ENCODE peak calls at places on chromosomes 16 and 17, in five cellular contexts. T is progenitor cell of endocrine pancreas, Z is spleen, S is gastrocnemius medialis, H is HFFc6. O is an unnamed sample.

GRCh38 chr17:1002771-1003555 is 6.0 kb downstream of the TIMM22 start:
- DNase-seq in T (no peak), Z (no peak), S (no peak), H (peak), O (no peak)

GRCh38 chr17:69669441-69670178 is 255.1 kb downstream of the MAP2K6 start:
- DNase-seq in T (no peak), Z (no peak), S (no peak), H (no peak), O (no peak)

GRCh38 chr16:4683255-4684029 is 9.9 kb upstream of the NUDT16L1 start:
- DNase-seq in T (no peak), Z (no peak), S (peak), H (no peak), O (no peak)

GRCh38 chr16:68936729-68937631 is 93.6 kb downstream of the TANGO6 start:
- DNase-seq in T (no peak), Z (no peak), S (no peak), H (peak), O (peak)

GRCh38 chr16:49773534-49774486 is 82.1 kb downstream of the ZNF423 start:
- DNase-seq in T (no peak), Z (no peak), S (no peak), H (no peak), O (no peak)

GRCh38 chr17:15381707-15382106 is 40.3 kb upstream of the TEKT3 start:
- DNase-seq in T (no peak), Z (no peak), S (no peak), H (no peak), O (peak)

GRCh38 chr17:83144421-83145357 is 65.3 kb downstream of the METRNL start:
- DNase-seq in T (no peak), Z (no peak), S (peak), H (no peak), O (no peak)

GRCh38 chr17:71764507-71764906 is 356.3 kb upstream of the SOX9 start:
- DNase-seq in T (peak), Z (no peak), S (no peak), H (no peak), O (peak)

GRCh38 chr16:56614549-56614991 is 6.2 kb downstream of the MT2A start:
- DNase-seq in T (no peak), Z (no peak), S (no peak), H (peak), O (peak)

GRCh38 chr16:17476414-17477259 is 5.9 kb upstream of the XYLT1 start:
- DNase-seq in T (peak), Z (peak), S (no peak), H (peak), O (peak)

GRCh38 chr16:16934660-16935059 is 536.1 kb downstream of the XYLT1 start:
- DNase-seq in T (no peak), Z (no peak), S (no peak), H (no peak), O (no peak)

GRCh38 chr16:3174618-3175148 is 13.3 kb upstream of the OR1F1 start:
- DNase-seq in T (no peak), Z (peak), S (no peak), H (no peak), O (no peak)

GRCh38 chr17:17810374-17811248 is 26.2 kb downstream of the SREBF1 start:
- DNase-seq in T (no peak), Z (no peak), S (no peak), H (no peak), O (no peak)

GRCh38 chr17:72587773-72588511 is 467.1 kb downstream of the SOX9 start:
- DNase-seq in T (no peak), Z (no peak), S (no peak), H (no peak), O (peak)

GRCh38 chr17:45276031-45276430 is 14.1 kb upstream of the SPATA32 start:
- DNase-seq in T (no peak), Z (no peak), S (peak), H (no peak), O (no peak)

GRCh38 chr16:27232875-27233605 is 29.7 kb downstream of the KDM8 start:
- DNase-seq in T (no peak), Z (peak), S (no peak), H (no peak), O (no peak)

GRCh38 chr17:1713878-1714487 is 3.8 kb upstream of the TLCD2 start:
- DNase-seq in T (peak), Z (no peak), S (peak), H (peak), O (peak)

GRCh38 chr16:11913425-11914079 is 2.2 kb downstream of the GSPT1 start:
- DNase-seq in T (no peak), Z (no peak), S (no peak), H (peak), O (peak)

GRCh38 chr16:53893731-53894435 is 189.9 kb downstream of the FTO start:
- DNase-seq in T (no peak), Z (no peak), S (peak), H (peak), O (peak)

GRCh38 chr17:3986270-3986938 is 22.2 kb upstream of the ATP2A3 start:
- DNase-seq in T (no peak), Z (peak), S (no peak), H (no peak), O (no peak)

GRCh38 chr16:53159781-53160436 is 105.1 kb downstream of the CHD9 start:
- DNase-seq in T (no peak), Z (no peak), S (no peak), H (peak), O (peak)

GRCh38 chr17:59863607-59864006 is 29.1 kb downstream of the TUBD1 start:
- DNase-seq in T (no peak), Z (no peak), S (no peak), H (no peak), O (no peak)

DNA sequence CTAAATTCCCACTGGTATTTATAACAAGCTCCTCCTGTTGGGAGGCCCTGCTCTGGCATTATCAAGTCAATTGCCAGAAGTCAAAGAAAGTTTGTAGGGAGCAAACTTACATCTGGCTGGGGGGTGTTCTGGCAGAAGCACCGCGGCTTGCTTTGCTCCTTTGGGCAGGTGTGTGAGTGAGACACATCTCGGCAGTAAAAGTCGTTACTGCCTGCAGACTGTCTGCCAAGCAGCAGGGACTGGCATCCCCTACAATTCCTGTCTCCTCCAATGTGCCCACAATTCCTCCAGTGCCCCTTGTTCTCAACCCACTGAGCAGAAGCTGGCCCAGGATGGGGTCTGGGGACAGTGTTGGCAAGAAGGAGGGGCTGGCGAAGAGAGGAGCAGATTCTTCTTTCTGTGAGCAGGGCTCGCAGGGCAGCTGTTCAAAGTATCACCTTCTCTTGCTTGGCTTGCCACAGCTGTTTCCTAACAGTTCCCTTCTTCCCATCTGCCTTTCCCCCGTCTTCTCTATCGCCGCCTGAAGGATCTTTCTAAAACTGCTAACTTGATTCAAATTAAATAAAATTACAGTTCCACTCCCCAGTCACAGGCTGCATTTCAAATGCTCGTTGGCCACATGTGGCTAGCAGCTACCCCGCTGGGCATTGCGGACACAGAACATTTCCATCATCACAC is 30.2 kb downstream of the SPACA3 start:
- DNase-seq in T (no peak), Z (no peak), S (no peak), H (peak), O (no peak)
- TF ChIP-seq CTCF in T (no peak), Z (no peak), S (no peak), H (peak), O (no peak)

DNA sequence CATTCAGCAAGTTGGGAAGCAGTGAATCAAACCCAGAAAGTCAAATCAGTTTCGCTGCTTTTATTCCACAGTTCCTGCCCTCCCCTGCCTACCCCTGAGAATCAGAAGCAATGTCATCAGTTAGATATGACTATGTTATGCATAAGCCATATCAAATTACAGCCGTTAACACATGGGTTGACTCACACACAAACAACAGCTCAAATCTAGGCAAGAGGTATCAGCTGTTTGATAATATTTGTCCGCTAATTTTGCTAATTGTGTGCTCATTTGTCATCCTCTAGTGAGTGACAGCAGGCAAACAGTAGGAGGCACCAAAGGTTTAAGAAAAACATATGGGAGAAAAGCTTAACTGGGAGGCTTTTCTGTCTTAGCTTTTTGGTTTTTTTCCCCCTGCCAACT is 327.4 kb upstream of the CCL2 start:
- DNase-seq in T (no peak), Z (no peak), S (no peak), H (no peak), O (no peak)
- TF ChIP-seq CTCF in T (no peak), Z (no peak), S (no peak), H (no peak), O (no peak)

DNA sequence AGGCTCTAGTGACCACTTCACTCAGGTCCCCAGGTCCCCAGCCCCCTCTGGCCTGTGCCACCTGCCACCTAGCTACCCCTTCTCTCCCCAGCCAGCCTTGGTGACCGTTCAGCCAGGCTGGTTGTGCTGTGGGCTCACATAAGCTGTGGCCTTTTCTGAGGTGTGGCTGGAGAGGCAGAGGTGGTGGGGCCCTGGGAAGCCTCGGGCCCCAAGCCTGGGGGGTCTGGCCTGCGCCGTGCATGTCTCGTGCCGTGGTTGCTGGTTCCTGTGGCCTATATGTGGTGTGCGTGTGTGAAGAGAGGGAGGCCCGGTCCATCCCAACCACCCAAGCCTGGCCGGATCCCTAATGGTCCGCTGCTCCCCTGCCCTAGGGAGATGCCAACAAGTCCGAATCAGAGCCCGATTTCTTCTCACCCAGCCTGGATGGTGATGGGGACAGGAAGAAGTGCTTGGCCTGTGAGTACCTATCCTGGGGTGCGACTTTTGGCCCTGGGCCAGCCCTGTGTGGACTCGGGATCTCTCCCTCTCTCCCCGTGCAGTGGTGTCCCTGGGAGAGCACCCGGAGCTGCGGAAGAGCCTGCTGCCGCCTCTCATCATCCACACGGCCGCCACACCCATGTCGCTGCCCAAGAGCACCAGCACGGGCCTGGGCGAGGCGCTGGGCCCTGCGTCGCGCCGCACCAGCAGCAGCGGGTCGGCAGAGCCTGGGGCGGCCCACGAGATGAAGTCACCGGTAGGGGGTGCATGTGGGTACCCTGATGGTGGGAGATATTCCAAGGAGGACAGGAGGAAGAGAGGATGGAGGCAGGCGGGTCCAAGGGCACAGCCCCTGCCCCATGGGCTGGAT is 35.9 kb downstream of the CACNA1G start:
- DNase-seq in T (no peak), Z (no peak), S (no peak), H (no peak), O (no peak)
- TF ChIP-seq CTCF in T (peak), Z (no peak), S (no peak), H (peak), O (no peak)

GRCh38 chr16:90019543-90020259 is 445 bp upstream of the DBNDD1 start:
- DNase-seq in T (peak), Z (peak), S (no peak), H (peak), O (peak)
- TF ChIP-seq CTCF in T (peak), Z (peak), S (peak), H (peak), O (peak)

GRCh38 chr17:63919311-63919723 is 678 bp upstream of the GH1 start:
- DNase-seq in T (peak), Z (peak), S (peak), H (peak), O (peak)

GRCh38 chr17:63916566-63917185 is 2.0 kb downstream of the GH1 start:
- DNase-seq in T (no peak), Z (no peak), S (no peak), H (no peak), O (no peak)

GRCh38 chr17:63914471-63914870 is 3.4 kb upstream of the CSHL1 start:
- DNase-seq in T (no peak), Z (no peak), S (no peak), H (no peak), O (no peak)

GRCh38 chr17:63918305-63918704 is 334 bp downstream of the GH1 start:
- DNase-seq in T (no peak), Z (no peak), S (no peak), H (no peak), O (no peak)

DNA sequence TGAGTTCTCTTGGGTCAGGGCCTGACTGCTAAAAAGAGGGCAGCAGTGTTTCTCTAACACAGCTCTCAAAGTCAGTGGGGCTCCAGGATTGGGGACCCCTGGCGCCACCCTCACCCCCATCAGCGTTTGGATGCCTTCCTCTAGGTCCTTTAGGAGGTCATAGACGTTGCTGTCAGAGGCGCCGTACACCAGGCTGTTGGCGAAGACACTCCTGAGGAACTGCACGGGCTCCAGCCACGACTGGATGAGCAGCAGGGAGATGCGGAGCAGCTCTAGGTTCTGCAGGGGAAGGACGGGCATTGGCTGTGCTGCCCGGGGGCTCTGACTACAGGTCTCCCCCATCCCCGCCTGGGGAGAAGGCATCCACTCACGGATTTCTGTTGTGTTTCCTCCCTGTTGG is 993 bp downstream of the GH1 start:
- DNase-seq in T (no peak), Z (no peak), S (no peak), H (no peak), O (no peak)
- TF ChIP-seq CTCF in T (no peak), Z (no peak), S (no peak), H (no peak), O (no peak)

GRCh38 chr16:87076950-87077749 is 240.0 kb downstream of the C16orf95 start:
- DNase-seq in T (peak), Z (peak), S (peak), H (peak), O (peak)
- TF ChIP-seq CTCF in T (peak), Z (peak), S (peak), H (peak), O (peak)

GRCh38 chr16:1037934-1038257 is 34.7 kb upstream of the SSTR5 start:
- DNase-seq in T (no peak), Z (no peak), S (no peak), H (no peak), O (no peak)
- TF ChIP-seq CTCF in T (no peak), Z (no peak), S (no peak), H (no peak), O (no peak)

GRCh38 chr17:80203448-80204092 is 16.6 kb downstream of the SGSH start:
- DNase-seq in T (no peak), Z (no peak), S (no peak), H (no peak), O (no peak)
- TF ChIP-seq CTCF in T (no peak), Z (no peak), S (no peak), H (peak), O (no peak)

GRCh38 chr17:31469959-31470358 is 78.5 kb downstream of the RAB11FIP4 start:
- DNase-seq in T (no peak), Z (no peak), S (no peak), H (no peak), O (no peak)
- TF ChIP-seq CTCF in T (no peak), Z (no peak), S (no peak), H (no peak), O (no peak)

GRCh38 chr16:82630688-82631087 is 3.9 kb downstream of the CDH13 start:
- DNase-seq in T (no peak), Z (no peak), S (no peak), H (peak), O (peak)
- TF ChIP-seq CTCF in T (peak), Z (no peak), S (no peak), H (peak), O (peak)